ENCODE peak calls at places on chromosome 9, in nine cellular contexts. One of them, this sample, is unnamed.

GRCh38 chr9:98195671-98196070 is 3.2 kb upstream of the CORO2A start:
- DNase-seq in lung: no peak
- DNase-seq in fibroblast of lung: no peak
- DNase-seq in neural progenitor cell: no peak
- DNase-seq in dorsolateral prefrontal cortex: no peak
- DNase-seq in GM23338: no peak
- DNase-seq in A549: no peak
- DNase-seq in AG04450: no peak
- DNase-seq in K562: no peak
- DNase-seq in this sample: no peak

GRCh38 chr9:93826209-93826608 is 128.9 kb downstream of the BARX1 start:
- DNase-seq in lung: no peak
- DNase-seq in fibroblast of lung: no peak
- DNase-seq in neural progenitor cell: no peak
- DNase-seq in dorsolateral prefrontal cortex: no peak
- DNase-seq in GM23338: peak
- DNase-seq in A549: peak
- DNase-seq in AG04450: no peak
- DNase-seq in K562: no peak
- DNase-seq in this sample: peak

GRCh38 chr9:120439147-120439546 is 140.8 kb downstream of the CDK5RAP2 start:
- DNase-seq in lung: no peak
- DNase-seq in fibroblast of lung: no peak
- DNase-seq in neural progenitor cell: peak
- DNase-seq in dorsolateral prefrontal cortex: peak
- DNase-seq in GM23338: peak
- DNase-seq in A549: peak
- DNase-seq in AG04450: no peak
- DNase-seq in K562: peak
- DNase-seq in this sample: peak

GRCh38 chr9:114003756-114004155 is 74.3 kb downstream of the AMBP start:
- DNase-seq in lung: no peak
- DNase-seq in fibroblast of lung: peak
- DNase-seq in neural progenitor cell: no peak
- DNase-seq in dorsolateral prefrontal cortex: peak
- DNase-seq in GM23338: no peak
- DNase-seq in A549: no peak
- DNase-seq in AG04450: no peak
- DNase-seq in K562: no peak
- DNase-seq in this sample: peak

GRCh38 chr9:21801683-21802417 is 586 bp upstream of the MTAP start:
- DNase-seq in lung: peak
- DNase-seq in fibroblast of lung: peak
- DNase-seq in neural progenitor cell: peak
- DNase-seq in dorsolateral prefrontal cortex: peak
- DNase-seq in GM23338: peak
- DNase-seq in A549: peak
- DNase-seq in AG04450: peak
- DNase-seq in K562: no peak
- DNase-seq in this sample: peak

GRCh38 chr9:134368571-134368970 is 42.3 kb downstream of the RXRA start:
- DNase-seq in lung: no peak
- DNase-seq in fibroblast of lung: no peak
- DNase-seq in neural progenitor cell: no peak
- DNase-seq in dorsolateral prefrontal cortex: no peak
- DNase-seq in GM23338: no peak
- DNase-seq in A549: no peak
- DNase-seq in AG04450: no peak
- DNase-seq in K562: no peak
- DNase-seq in this sample: no peak

GRCh38 chr9:113621309-113621791 is 157.8 kb downstream of the RGS3 start:
- DNase-seq in lung: no peak
- DNase-seq in fibroblast of lung: peak
- DNase-seq in neural progenitor cell: peak
- DNase-seq in dorsolateral prefrontal cortex: no peak
- DNase-seq in GM23338: peak
- DNase-seq in A549: no peak
- DNase-seq in AG04450: peak
- DNase-seq in K562: no peak
- DNase-seq in this sample: no peak

GRCh38 chr9:89686621-89687020 is 81.8 kb downstream of the GADD45G start:
- DNase-seq in lung: no peak
- DNase-seq in fibroblast of lung: no peak
- DNase-seq in neural progenitor cell: no peak
- DNase-seq in dorsolateral prefrontal cortex: no peak
- DNase-seq in GM23338: no peak
- DNase-seq in A549: no peak
- DNase-seq in AG04450: no peak
- DNase-seq in K562: no peak
- DNase-seq in this sample: no peak

DNA sequence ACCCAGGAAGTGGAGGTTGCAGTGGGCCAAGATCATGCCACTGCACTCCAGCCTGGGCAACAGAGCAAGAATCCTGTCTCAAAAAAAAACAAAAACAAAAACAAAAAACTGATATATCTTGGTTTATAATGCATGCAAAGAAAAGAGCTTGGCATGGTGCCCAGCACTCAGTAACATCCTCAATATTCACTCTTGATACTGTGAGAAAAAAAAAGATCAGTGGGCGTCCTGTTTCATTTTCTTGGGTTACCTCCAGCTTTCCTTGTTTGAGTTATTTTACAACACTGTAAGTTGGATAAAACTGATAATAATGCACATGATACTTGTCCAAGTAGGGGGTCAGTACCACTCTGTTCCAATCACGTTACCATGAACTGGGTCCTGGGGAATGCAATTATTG is 7.8 kb downstream of the PHYHD1 start:
- DNase-seq in lung: no peak
- DNase-seq in fibroblast of lung: no peak
- DNase-seq in neural progenitor cell: no peak
- DNase-seq in dorsolateral prefrontal cortex: peak
- DNase-seq in GM23338: no peak
- DNase-seq in A549: no peak
- DNase-seq in AG04450: no peak
- DNase-seq in K562: no peak
- DNase-seq in this sample: no peak
- H3K4me3 ChIP-seq in lung: no peak
- H3K4me3 ChIP-seq in fibroblast of lung: no peak
- H3K4me3 ChIP-seq in neural progenitor cell: no peak
- H3K4me3 ChIP-seq in dorsolateral prefrontal cortex: no peak
- H3K4me3 ChIP-seq in GM23338: no peak
- H3K4me3 ChIP-seq in A549: no peak
- H3K4me3 ChIP-seq in AG04450: no peak
- H3K4me3 ChIP-seq in K562: no peak
- H3K4me3 ChIP-seq in this sample: no peak

GRCh38 chr9:91953723-91954122 is 3.7 kb upstream of the ROR2 start:
- DNase-seq in lung: no peak
- DNase-seq in fibroblast of lung: no peak
- DNase-seq in neural progenitor cell: no peak
- DNase-seq in dorsolateral prefrontal cortex: no peak
- DNase-seq in GM23338: no peak
- DNase-seq in A549: no peak
- DNase-seq in AG04450: no peak
- DNase-seq in K562: no peak
- DNase-seq in this sample: no peak

GRCh38 chr9:91958179-91958578 is 8.2 kb upstream of the ROR2 start:
- DNase-seq in lung: no peak
- DNase-seq in fibroblast of lung: no peak
- DNase-seq in neural progenitor cell: no peak
- DNase-seq in dorsolateral prefrontal cortex: no peak
- DNase-seq in GM23338: no peak
- DNase-seq in A549: no peak
- DNase-seq in AG04450: no peak
- DNase-seq in K562: no peak
- DNase-seq in this sample: no peak

GRCh38 chr9:91951944-91952520 is 2.0 kb upstream of the ROR2 start:
- DNase-seq in lung: no peak
- DNase-seq in fibroblast of lung: no peak
- DNase-seq in neural progenitor cell: no peak
- DNase-seq in dorsolateral prefrontal cortex: no peak
- DNase-seq in GM23338: no peak
- DNase-seq in A549: no peak
- DNase-seq in AG04450: no peak
- DNase-seq in K562: no peak
- DNase-seq in this sample: no peak

GRCh38 chr9:91949946-91950664 is at the start of gene ROR2:
- DNase-seq in lung: peak
- DNase-seq in fibroblast of lung: peak
- DNase-seq in neural progenitor cell: peak
- DNase-seq in dorsolateral prefrontal cortex: no peak
- DNase-seq in GM23338: peak
- DNase-seq in A549: peak
- DNase-seq in AG04450: no peak
- DNase-seq in K562: peak
- DNase-seq in this sample: peak

DNA sequence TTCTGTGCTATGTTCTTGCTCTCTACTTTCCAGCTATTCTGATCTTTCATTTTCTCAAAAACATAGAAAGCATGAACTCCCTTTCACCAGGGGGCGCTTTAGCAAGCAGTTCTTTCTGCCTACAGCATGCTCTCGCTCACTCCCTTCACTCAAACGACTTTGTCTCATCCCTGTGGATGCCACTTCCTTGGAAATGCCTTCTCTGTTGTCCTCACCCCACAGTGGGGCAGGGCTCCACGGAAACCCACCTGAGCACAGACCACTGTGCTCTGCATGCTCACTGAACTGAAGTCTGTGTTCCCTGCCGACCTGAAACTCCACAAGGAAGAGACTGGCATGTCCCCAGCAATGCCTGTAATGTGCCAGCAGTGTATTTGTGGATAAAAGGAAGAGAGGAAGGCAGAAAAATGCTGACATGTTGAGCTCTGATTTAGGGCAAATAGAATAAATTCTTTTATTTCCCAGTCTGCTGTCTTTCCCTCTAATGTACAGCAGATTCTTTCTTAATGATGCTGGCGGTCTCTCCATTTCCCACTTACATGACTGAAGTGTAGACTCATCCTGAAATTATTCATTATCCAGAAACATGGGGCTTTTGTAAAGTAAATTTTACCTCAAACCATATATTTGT is 4.9 kb upstream of the ROR2 start:
- DNase-seq in lung: no peak
- DNase-seq in fibroblast of lung: peak
- DNase-seq in neural progenitor cell: peak
- DNase-seq in dorsolateral prefrontal cortex: no peak
- DNase-seq in GM23338: peak
- DNase-seq in A549: peak
- DNase-seq in AG04450: peak
- DNase-seq in K562: peak
- DNase-seq in this sample: peak
- TF ChIP-seq CTCF in lung: peak
- TF ChIP-seq CTCF in fibroblast of lung: peak
- TF ChIP-seq CTCF in neural progenitor cell: peak
- TF ChIP-seq CTCF in dorsolateral prefrontal cortex: peak
- TF ChIP-seq CTCF in GM23338: peak
- TF ChIP-seq CTCF in A549: peak
- TF ChIP-seq CTCF in AG04450: peak
- TF ChIP-seq CTCF in K562: peak
- TF ChIP-seq CTCF in this sample: peak

DNA sequence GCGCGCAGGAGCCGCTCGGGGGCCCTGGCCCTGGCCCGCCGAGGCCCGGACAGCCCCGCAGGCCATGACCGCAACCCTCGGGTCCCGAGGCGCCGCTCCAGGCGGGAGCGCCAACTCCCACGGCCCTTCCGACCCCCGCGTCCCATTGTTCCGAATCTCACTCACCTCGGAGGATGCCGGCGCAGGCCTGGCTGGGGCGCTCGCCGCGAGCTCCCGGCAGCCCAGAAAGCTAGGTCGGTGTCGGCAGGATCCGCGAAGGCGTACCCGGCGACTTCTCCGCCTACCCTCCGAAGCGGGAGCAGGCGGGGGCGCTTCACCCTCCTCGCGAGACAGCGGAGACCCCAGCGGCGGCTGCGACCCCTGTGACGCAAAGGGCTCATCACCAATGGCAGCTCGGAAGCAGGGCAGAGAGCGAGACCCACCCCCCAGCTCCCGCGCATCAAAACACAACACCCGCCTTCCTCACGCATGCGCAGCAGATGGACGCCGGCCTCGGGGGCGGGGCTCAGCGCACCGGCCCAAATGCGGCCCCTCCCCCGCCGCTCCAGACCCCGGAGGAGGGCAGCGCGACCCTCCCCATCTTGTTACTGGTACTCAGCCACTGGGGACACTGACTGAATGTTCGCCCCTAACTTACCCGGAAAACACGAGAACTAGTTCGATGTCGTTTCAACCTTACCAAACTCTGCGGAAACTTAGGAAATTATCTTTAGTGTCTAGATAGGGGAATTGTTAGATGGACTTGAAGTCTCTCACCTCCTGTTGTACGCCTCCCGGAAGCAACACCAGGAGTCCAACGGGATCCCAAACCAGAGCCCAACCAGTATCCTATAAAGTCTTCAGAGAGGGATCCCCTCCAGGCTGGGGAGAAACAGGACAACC is 1.3 kb upstream of the SMIM27 start:
- DNase-seq in lung: peak
- DNase-seq in fibroblast of lung: peak
- DNase-seq in neural progenitor cell: peak
- DNase-seq in dorsolateral prefrontal cortex: peak
- DNase-seq in GM23338: peak
- DNase-seq in A549: peak
- DNase-seq in AG04450: peak
- DNase-seq in K562: peak
- DNase-seq in this sample: peak
- H3K27ac ChIP-seq in lung: peak
- H3K27ac ChIP-seq in fibroblast of lung: peak
- H3K27ac ChIP-seq in neural progenitor cell: peak
- H3K27ac ChIP-seq in dorsolateral prefrontal cortex: peak
- H3K27ac ChIP-seq in GM23338: peak
- H3K27ac ChIP-seq in A549: peak
- H3K27ac ChIP-seq in AG04450: peak
- H3K27ac ChIP-seq in K562: peak
- H3K27ac ChIP-seq in this sample: peak

DNA sequence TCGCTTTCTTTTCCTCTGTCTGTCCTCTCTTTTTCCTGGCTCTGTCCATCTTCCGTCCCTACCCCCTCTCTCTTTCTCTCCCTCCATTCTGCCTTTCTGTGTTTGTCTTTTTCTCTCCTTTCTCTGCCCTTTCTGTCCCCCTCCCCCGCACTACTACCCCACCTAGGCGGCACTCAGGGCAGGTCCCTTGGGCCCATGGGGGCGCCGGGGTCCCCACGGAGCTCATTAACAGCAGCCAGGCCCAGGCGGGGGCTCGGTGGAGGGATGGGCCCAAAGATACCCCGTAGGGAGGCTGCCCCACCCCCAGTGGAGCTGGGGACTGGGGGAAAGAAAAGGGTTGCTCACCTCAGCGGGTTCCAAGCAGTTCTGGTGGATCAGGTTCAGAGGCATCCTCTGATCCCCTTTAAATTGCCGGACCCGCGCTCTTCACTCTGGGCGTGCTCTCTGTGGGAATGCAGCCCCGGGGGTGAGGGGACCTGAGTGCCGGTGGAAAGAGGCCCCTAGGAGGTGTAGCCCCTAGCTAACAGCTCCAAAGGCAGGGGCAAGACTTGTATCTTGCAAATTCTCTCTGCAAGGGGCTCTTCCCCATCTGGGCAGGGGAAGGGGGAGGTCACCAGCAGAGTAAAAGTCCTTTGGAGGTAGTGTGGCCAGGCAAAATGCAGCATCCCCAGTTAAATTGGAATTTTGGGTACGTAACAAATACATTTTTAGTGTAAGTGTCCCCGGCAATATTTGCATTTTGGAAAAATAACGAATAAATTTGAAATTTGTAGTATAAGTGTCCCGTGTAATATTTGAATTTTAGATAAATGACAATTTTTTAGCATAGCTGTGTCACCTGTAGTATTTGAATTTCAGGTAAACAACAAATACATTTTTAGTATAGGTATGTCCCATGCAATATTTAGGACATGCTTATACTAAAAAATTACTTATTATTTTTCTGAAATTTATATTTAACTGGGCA is 7.4 kb downstream of the LHX2 start:
- DNase-seq in lung: no peak
- DNase-seq in fibroblast of lung: no peak
- DNase-seq in neural progenitor cell: peak
- DNase-seq in dorsolateral prefrontal cortex: no peak
- DNase-seq in GM23338: peak
- DNase-seq in A549: no peak
- DNase-seq in AG04450: no peak
- DNase-seq in K562: no peak
- DNase-seq in this sample: no peak
- H3K4me3 ChIP-seq in lung: no peak
- H3K4me3 ChIP-seq in fibroblast of lung: no peak
- H3K4me3 ChIP-seq in neural progenitor cell: peak
- H3K4me3 ChIP-seq in dorsolateral prefrontal cortex: no peak
- H3K4me3 ChIP-seq in GM23338: peak
- H3K4me3 ChIP-seq in A549: no peak
- H3K4me3 ChIP-seq in AG04450: no peak
- H3K4me3 ChIP-seq in K562: no peak
- H3K4me3 ChIP-seq in this sample: no peak